ENCODE peak calls at places on chromosomes 11 and 22, in five cellular contexts. J, Y, K, N and B are unnamed samples.

GRCh38 chr11:62918531-62918930 is 2.6 kb downstream of the CHRM1 start:
- DNase-seq in Y (no peak), K (peak), J (no peak), N (no peak), B (no peak)

GRCh38 chr22:43152355-43153071 is 1.2 kb downstream of the TSPO start:
- DNase-seq in N (peak), J (peak), Y (no peak), K (peak), B (peak)

GRCh38 chr11:6703247-6704063 is 20.3 kb upstream of the MRPL17 start:
- DNase-seq in K (no peak), N (peak), Y (peak), J (no peak), B (no peak)

GRCh38 chr11:96314326-96315050 is 28.5 kb downstream of the MAML2 start:
- DNase-seq in J (no peak), Y (no peak), K (no peak), N (no peak), B (no peak)

GRCh38 chr22:41512421-41513194 is 31.7 kb downstream of the POLR3H start:
- DNase-seq in J (no peak), N (peak), Y (no peak), K (no peak), B (no peak)

GRCh38 chr11:10637629-10638028 is 55.9 kb downstream of the IRAG1 start:
- DNase-seq in Y (peak), K (no peak), N (peak), J (no peak), B (no peak)

GRCh38 chr11:34269031-34269430 is 88.8 kb downstream of the ABTB2 start:
- DNase-seq in K (no peak), Y (no peak), J (no peak), N (no peak), B (no peak)

GRCh38 chr11:134669796-134670195 is 257.8 kb upstream of the B3GAT1 start:
- DNase-seq in K (no peak), J (no peak), N (peak), Y (no peak), B (no peak)

GRCh38 chr11:47527186-47527585 is 25.7 kb downstream of the CELF1 start:
- DNase-seq in K (no peak), J (no peak), N (no peak), Y (no peak), B (no peak)

GRCh38 chr11:74492084-74492483 is 1.4 kb downstream of the LIPT2 start:
- DNase-seq in K (no peak), J (no peak), N (no peak), Y (no peak), B (no peak)

GRCh38 chr22:40757071-40757470 is 62.1 kb downstream of the SLC25A17 start:
- DNase-seq in K (no peak), N (no peak), J (no peak), Y (peak), B (no peak)